ENCODE peak calls at places on chromosomes 7 and 10, in five cellular contexts. L is Panc1; W is AG10803; C is heart left ventricle; T is CD8-positive, alpha-beta T cell. F is an unnamed sample.

GRCh38 chr10:126240483-126240882 is 147.8 kb downstream of the ADAM12 start:
- DNase-seq in L (no peak), W (no peak), C (no peak), T (no peak), F (no peak)

GRCh38 chr10:8404721-8405120 is 350.2 kb downstream of the GATA3 start:
- DNase-seq in L (no peak), W (no peak), C (no peak), T (peak; percentile 32), F (no peak)

GRCh38 chr7:127588697-127589482 is 679 bp downstream of the ARF5 start:
- DNase-seq in L (no peak), W (peak; percentile 48), C (peak; percentile 76), T (peak; percentile 34), F (peak; percentile 87)

GRCh38 chr7:76512941-76513816 is 2.8 kb downstream of the UPK3B start:
- DNase-seq in L (no peak), W (no peak), C (no peak), T (no peak), F (peak; percentile 13)

GRCh38 chr10:127577376-127577775 is 28.3 kb downstream of the NPS start:
- DNase-seq in L (no peak), W (peak; percentile 14), C (no peak), T (no peak), F (no peak)

GRCh38 chr10:12050528-12050927 is 7.9 kb upstream of the UPF2 start:
- DNase-seq in L (no peak), W (no peak), C (no peak), T (no peak), F (no peak)

GRCh38 chr7:44050121-44050914 is 5.8 kb downstream of the DBNL start:
- DNase-seq in L (no peak), W (no peak), C (no peak), T (no peak), F (peak; percentile 22)

GRCh38 chr7:150851497-150852370 is 583 bp upstream of the AOC1 start:
- DNase-seq in L (no peak), W (no peak), C (no peak), T (no peak), F (no peak)

GRCh38 chr7:6268023-6268908 is 4.2 kb downstream of the CYTH3 start:
- DNase-seq in L (no peak), W (no peak), C (no peak), T (no peak), F (no peak)

GRCh38 chr7:40836218-40836617 is 701.4 kb downstream of the SUGCT start:
- DNase-seq in L (no peak), W (no peak), C (no peak), T (no peak), F (no peak)

GRCh38 chr10:31867646-31868045 is 61.0 kb downstream of the ARHGAP12 start:
- DNase-seq in L (no peak), W (peak; percentile 51), C (no peak), T (no peak), F (no peak)

GRCh38 chr7:10780400-10780747 is 193.3 kb upstream of the PHF14 start:
- DNase-seq in L (no peak), W (no peak), C (no peak), T (no peak), F (no peak)

GRCh38 chr7:43112088-43112940 is at the start of gene HECW1:
- DNase-seq in L (no peak), W (no peak), C (no peak), T (no peak), F (no peak)

GRCh38 chr10:75033399-75034130 is 77.9 kb upstream of the SAMD8 start:
- DNase-seq in L (no peak), W (no peak), C (peak; percentile 70), T (no peak), F (no peak)

GRCh38 chr7:27351137-27351536 is 108.5 kb downstream of the EVX1 start:
- DNase-seq in L (no peak), W (no peak), C (no peak), T (no peak), F (no peak)

GRCh38 chr7:34747842-34748241 is 89.8 kb downstream of the NPSR1 start:
- DNase-seq in L (no peak), W (no peak), C (no peak), T (no peak), F (peak; percentile 51)

GRCh38 chr7:28145931-28146330 is 34.7 kb downstream of the JAZF1 start:
- DNase-seq in L (no peak), W (no peak), C (no peak), T (no peak), F (no peak)

GRCh38 chr10:17871036-17871435 is 61.9 kb downstream of the MRC1 start:
- DNase-seq in L (no peak), W (no peak), C (no peak), T (no peak), F (no peak)

GRCh38 chr10:17877121-17877520 is 68.0 kb downstream of the MRC1 start:
- DNase-seq in L (no peak), W (no peak), C (no peak), T (no peak), F (no peak)

GRCh38 chr10:17873946-17874345 is 64.8 kb downstream of the MRC1 start:
- DNase-seq in L (no peak), W (peak; percentile 22), C (no peak), T (no peak), F (no peak)

GRCh38 chr10:17867056-17867455 is 57.9 kb downstream of the MRC1 start:
- DNase-seq in L (no peak), W (no peak), C (no peak), T (no peak), F (no peak)

DNA sequence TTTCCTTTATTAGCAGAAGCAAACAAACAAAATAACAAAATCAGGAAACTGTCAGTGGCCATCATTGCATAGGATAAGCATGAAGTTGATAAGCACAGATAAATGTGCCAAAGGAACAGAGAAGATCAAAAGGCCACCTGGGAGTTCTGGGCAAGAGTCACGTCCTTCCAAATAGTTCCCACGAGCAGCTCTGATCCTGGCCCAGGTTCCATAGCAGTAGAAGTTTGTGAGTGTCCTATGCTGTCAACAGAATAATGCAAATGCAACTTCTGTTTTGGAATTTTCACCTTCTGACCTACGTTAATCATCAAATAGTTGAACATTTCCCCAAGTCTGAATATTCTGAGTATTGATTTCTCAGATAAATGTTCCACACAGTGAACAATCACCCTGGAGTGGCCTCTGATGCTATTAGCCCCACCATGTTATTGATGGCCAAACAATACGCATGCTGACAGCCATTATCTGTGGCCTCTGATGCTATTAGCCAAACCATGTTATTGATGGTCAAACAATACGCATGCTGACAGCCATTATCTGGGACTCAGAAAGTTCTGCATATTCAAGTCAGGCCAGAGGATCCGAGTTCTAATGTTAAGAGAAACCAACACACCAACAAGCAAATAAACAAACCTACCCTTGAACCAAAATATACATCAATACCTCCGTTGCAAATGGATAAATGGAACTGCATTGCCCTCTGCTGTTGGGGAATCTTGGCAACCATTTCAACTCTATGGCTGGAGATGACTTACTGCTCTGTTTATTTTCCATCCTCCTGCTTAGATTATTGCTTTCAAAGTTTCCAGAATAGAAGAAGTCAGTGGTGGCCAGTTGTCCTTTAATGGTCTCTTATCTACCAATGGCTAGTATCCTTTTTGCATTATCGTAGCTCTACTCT is 63.3 kb downstream of the MRC1 start:
- DNase-seq in L (peak; percentile 24), W (peak; percentile 27), C (no peak), T (no peak), F (no peak)
- TF ChIP-seq CTCF in L (peak; percentile 61), W (peak; percentile 48), C (peak; percentile 33), T (no peak), F (no peak)

GRCh38 chr10:114405011-114405350 is 679 bp upstream of the AFAP1L2 start:
- DNase-seq in L (no peak), W (no peak), C (no peak), T (no peak), F (peak; percentile 20)

GRCh38 chr10:114402871-114403544 is 1.3 kb downstream of the AFAP1L2 start:
- DNase-seq in L (no peak), W (no peak), C (no peak), T (no peak), F (no peak)

GRCh38 chr10:114406455-114406854 is 2.2 kb upstream of the AFAP1L2 start:
- DNase-seq in L (no peak), W (no peak), C (no peak), T (no peak), F (no peak)

GRCh38 chr10:114403545-114404161 is 649 bp downstream of the AFAP1L2 start:
- DNase-seq in L (no peak), W (no peak), C (peak; percentile 74), T (no peak), F (peak; percentile 70)

DNA sequence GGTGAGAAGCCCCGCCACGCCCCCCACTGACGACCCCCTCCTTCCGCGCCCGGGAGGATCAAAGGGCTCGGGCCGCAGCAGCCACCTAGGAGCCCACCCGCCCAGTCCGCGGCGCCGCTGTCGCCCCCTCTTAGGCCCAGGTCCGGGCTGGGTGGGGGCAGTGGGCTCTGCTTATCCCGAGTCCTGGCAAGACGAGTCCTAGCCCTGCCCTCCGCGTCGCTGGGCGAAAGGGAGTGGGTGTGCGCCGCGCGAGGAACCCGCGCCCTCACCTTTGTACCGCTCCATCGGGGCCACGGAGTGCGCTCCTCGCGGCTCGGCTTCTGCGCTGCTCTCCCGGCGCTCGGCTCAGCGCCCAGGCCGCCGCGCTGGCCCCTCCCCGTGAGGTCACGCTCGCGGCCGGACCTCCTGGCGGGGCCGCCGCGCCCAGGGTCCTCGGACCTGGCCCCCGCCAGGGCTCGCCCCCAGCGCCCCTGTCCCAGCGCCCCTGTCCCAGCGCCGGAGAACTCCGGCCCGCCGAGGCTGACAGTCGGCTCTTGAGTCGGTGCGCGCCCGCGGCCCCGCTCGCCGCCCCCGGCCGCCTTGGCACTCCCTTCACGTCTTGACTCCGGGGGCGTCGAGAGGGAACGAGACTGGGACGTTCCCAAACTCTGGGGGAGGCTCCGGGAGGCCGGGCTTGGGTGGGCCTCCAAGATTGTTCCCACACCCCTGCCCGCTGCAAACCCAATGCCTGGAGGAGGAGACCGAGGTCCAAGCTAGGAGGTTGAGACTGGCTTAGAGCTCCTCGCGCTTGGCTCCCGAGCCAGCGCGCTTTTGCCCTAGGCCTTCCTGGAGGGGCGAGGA is at the start of gene AFAP1L2:
- DNase-seq in L (no peak), W (no peak), C (peak; percentile 70), T (no peak), F (peak; percentile 56)
- H3K4me3 ChIP-seq in L (peak within 1 kb of the TSS; percentile 92), W (peak within 1 kb of the TSS; percentile 36), C (peak within 1 kb of the TSS; percentile 67), T (no peak within 1 kb of the TSS), F (peak within 1 kb of the TSS; percentile 62)

DNA sequence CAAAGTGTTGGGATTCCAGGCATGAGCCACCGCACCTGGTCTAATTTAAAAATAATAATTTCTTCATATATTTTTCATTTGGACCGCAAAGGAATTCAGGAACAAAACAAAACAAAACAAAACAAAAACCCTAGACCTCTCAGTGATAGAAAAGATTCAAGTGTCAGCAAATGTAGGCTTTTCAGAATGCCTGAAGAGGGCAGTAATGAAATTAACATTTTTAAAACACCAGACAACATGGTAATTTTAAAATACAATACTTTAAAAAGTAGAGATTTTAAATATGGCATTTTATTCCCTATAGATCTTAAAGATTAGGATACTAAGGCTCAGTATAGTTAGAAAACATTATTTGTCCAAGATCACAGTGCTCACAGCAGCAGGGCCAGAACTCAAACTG is 36.6 kb downstream of the DNMBP start:
- DNase-seq in L (no peak), W (no peak), C (no peak), T (no peak), F (no peak)
- TF ChIP-seq CTCF in L (peak; percentile 58), W (peak; percentile 51), C (peak; percentile 50), T (no peak), F (no peak)

DNA sequence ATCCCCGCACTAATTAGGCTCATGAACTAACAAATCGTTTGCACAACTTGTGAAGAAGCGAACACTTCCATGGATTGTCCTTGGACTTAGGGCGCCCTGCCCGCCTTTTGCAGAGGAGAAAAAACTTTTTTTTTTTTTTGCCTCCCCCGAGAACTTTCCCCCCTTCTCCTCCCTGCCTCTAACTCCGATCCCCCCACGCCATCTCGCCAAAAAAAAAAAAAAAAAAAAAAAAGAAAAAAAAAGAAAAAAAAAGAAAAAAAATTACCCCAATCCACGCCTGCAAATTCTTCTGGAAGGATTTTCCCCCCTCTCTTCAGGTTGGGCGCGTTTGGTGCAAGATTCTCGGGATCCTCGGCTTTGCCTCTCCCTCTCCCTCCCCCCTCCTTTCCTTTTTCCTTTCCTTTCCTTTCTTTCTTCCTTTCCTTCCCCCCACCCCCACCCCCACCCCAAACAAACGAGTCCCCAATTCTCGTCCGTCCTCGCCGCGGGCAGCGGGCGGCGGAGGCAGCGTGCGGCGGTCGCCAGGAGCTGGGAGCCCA is at the start of gene EMX2:
- DNase-seq in L (no peak), W (no peak), C (no peak), T (no peak), F (no peak)
- H3K4me3 ChIP-seq in L (peak within 1 kb of the TSS; percentile 48), W (peak within 1 kb of the TSS; percentile 96), C (peak within 1 kb of the TSS; percentile 36), T (no peak within 1 kb of the TSS), F (peak within 1 kb of the TSS; percentile 47)

F was measured in pancreas.